ENCODE peak calls at places on chromosome 12, in ten cellular contexts. B is AG10803; P is cardiac muscle cell; T is posterior vena cava; H is SHP77; S is substantia nigra; W is stimulated activated CD8-positive, alpha-beta memory T cell treated with anti-CD3 and anti-CD28 coated beads, Interleukin-4, amount 100 ng/mL, for 1 hour; K is ACHN; F is NCI-H460; M is left cardiac atrium. J is an unnamed sample.

GRCh38 chr12:117527480-117527857 is 166.0 kb upstream of the NOS1 start:
- DNase-seq in B (no peak), P (no peak), T (no peak), H (no peak), S (no peak), W (no peak), K (no peak), F (no peak), M (no peak), J (no peak)

GRCh38 chr12:112361271-112361670 is 21.0 kb downstream of the HECTD4 start:
- DNase-seq in B (no peak), P (no peak), T (no peak), H (no peak), S (no peak), W (no peak), K (no peak), F (no peak), M (no peak), J (no peak)

GRCh38 chr12:53575502-53576264 is 50.5 kb downstream of the ATF7 start:
- DNase-seq in B (peak), P (no peak), T (no peak), H (no peak), S (no peak), W (no peak), K (no peak), F (peak), M (no peak), J (no peak)

GRCh38 chr12:26295001-26295400 is 99.6 kb downstream of the SSPN start:
- DNase-seq in B (no peak), P (no peak), T (no peak), H (no peak), S (no peak), W (no peak), K (no peak), F (no peak), M (no peak), J (no peak)

GRCh38 chr12:3170423-3171194 is 93.4 kb downstream of the TSPAN9 start:
- DNase-seq in B (peak), P (no peak), T (no peak), H (no peak), S (no peak), W (no peak), K (peak), F (peak), M (no peak), J (no peak)

GRCh38 chr12:87015352-87015751 is 759.2 kb upstream of the MGAT4C start:
- DNase-seq in B (no peak), P (no peak), T (no peak), H (no peak), S (no peak), W (no peak), K (no peak), F (no peak), M (no peak), J (no peak)

GRCh38 chr12:106248177-106248848 is 493 bp upstream of the CKAP4 start:
- DNase-seq in B (peak), P (peak), T (peak), H (peak), S (peak), W (peak), K (peak), F (no peak), M (peak), J (no peak)

GRCh38 chr12:89225401-89225800 is 126.9 kb downstream of the DUSP6 start:
- DNase-seq in B (peak), P (no peak), T (peak), H (no peak), S (no peak), W (peak), K (no peak), F (no peak), M (peak), J (peak)

GRCh38 chr12:51062631-51063397 is 14.7 kb downstream of the LETMD1 start:
- DNase-seq in B (no peak), P (no peak), T (no peak), H (no peak), S (no peak), W (no peak), K (no peak), F (no peak), M (no peak), J (no peak)

GRCh38 chr12:105729372-105729771 is 398.9 kb downstream of the C12orf75 start:
- DNase-seq in B (no peak), P (no peak), T (no peak), H (no peak), S (no peak), W (no peak), K (no peak), F (no peak), M (no peak), J (no peak)

GRCh38 chr12:92141585-92142244 is 3.9 kb downstream of the BTG1 start:
- DNase-seq in B (no peak), P (no peak), T (no peak), H (no peak), S (no peak), W (no peak), K (no peak), F (no peak), M (no peak), J (no peak)

GRCh38 chr12:75820848-75821578 is 210.6 kb downstream of the PHLDA1 start:
- DNase-seq in B (peak), P (no peak), T (peak), H (no peak), S (no peak), W (no peak), K (peak), F (peak), M (peak), J (no peak)

J was measured in NCI-H2029 treated with DMSO at 0.1 percent for 48 hours.